ENCODE peak calls at places on chromosomes 11 and 22, in six cellular contexts. One of them, this sample, is unnamed.

GRCh38 chr11:105838668-105839403 is 183.2 kb downstream of the MSANTD4 start:
- DNase-seq in K562: no peak
- DNase-seq in SK-N-SH: no peak
- DNase-seq in GM12878: no peak
- DNase-seq in HCT116: peak
- DNase-seq in HepG2: no peak
- DNase-seq in this sample: no peak

GRCh38 chr22:27776410-27776958 is 25.1 kb downstream of the MN1 start:
- DNase-seq in K562: no peak
- DNase-seq in SK-N-SH: peak
- DNase-seq in GM12878: no peak
- DNase-seq in HCT116: no peak
- DNase-seq in HepG2: no peak
- DNase-seq in this sample: no peak

GRCh38 chr11:78940500-78941225 is 366.0 kb upstream of the NARS2 start:
- DNase-seq in K562: no peak
- DNase-seq in SK-N-SH: no peak
- DNase-seq in GM12878: no peak
- DNase-seq in HCT116: no peak
- DNase-seq in HepG2: peak
- DNase-seq in this sample: no peak

GRCh38 chr11:96306933-96307747 is 35.9 kb downstream of the MAML2 start:
- DNase-seq in K562: peak
- DNase-seq in SK-N-SH: peak
- DNase-seq in GM12878: no peak
- DNase-seq in HCT116: peak
- DNase-seq in HepG2: peak
- DNase-seq in this sample: peak

GRCh38 chr11:7422544-7423331 is 62.6 kb upstream of the OLFML1 start:
- DNase-seq in K562: no peak
- DNase-seq in SK-N-SH: no peak
- DNase-seq in GM12878: no peak
- DNase-seq in HCT116: no peak
- DNase-seq in HepG2: no peak
- DNase-seq in this sample: no peak

GRCh38 chr11:1228183-1228821 is 5.4 kb downstream of the MUC5B start:
- DNase-seq in K562: peak
- DNase-seq in SK-N-SH: peak
- DNase-seq in GM12878: no peak
- DNase-seq in HCT116: no peak
- DNase-seq in HepG2: no peak
- DNase-seq in this sample: no peak

GRCh38 chr11:101127699-101128570 is 1.7 kb downstream of the PGR start:
- DNase-seq in K562: peak
- DNase-seq in SK-N-SH: peak
- DNase-seq in GM12878: no peak
- DNase-seq in HCT116: no peak
- DNase-seq in HepG2: no peak
- DNase-seq in this sample: peak

GRCh38 chr22:50445071-50445879 is 29.6 kb downstream of the SBF1 start:
- DNase-seq in K562: no peak
- DNase-seq in SK-N-SH: peak
- DNase-seq in GM12878: no peak
- DNase-seq in HCT116: no peak
- DNase-seq in HepG2: no peak
- DNase-seq in this sample: no peak

GRCh38 chr22:17579535-17579981 is 16.3 kb downstream of the SLC25A18 start:
- DNase-seq in K562: no peak
- DNase-seq in SK-N-SH: no peak
- DNase-seq in GM12878: no peak
- DNase-seq in HCT116: no peak
- DNase-seq in HepG2: no peak
- DNase-seq in this sample: no peak

GRCh38 chr22:17575681-17576080 is 12.4 kb downstream of the SLC25A18 start:
- DNase-seq in K562: no peak
- DNase-seq in SK-N-SH: no peak
- DNase-seq in GM12878: no peak
- DNase-seq in HCT116: no peak
- DNase-seq in HepG2: no peak
- DNase-seq in this sample: no peak

GRCh38 chr22:17575151-17575550 is 11.9 kb downstream of the SLC25A18 start:
- DNase-seq in K562: no peak
- DNase-seq in SK-N-SH: no peak
- DNase-seq in GM12878: no peak
- DNase-seq in HCT116: no peak
- DNase-seq in HepG2: no peak
- DNase-seq in this sample: no peak

GRCh38 chr22:17578129-17578754 is 14.9 kb downstream of the SLC25A18 start:
- DNase-seq in K562: no peak
- DNase-seq in SK-N-SH: no peak
- DNase-seq in GM12878: no peak
- DNase-seq in HCT116: no peak
- DNase-seq in HepG2: peak
- DNase-seq in this sample: peak

DNA sequence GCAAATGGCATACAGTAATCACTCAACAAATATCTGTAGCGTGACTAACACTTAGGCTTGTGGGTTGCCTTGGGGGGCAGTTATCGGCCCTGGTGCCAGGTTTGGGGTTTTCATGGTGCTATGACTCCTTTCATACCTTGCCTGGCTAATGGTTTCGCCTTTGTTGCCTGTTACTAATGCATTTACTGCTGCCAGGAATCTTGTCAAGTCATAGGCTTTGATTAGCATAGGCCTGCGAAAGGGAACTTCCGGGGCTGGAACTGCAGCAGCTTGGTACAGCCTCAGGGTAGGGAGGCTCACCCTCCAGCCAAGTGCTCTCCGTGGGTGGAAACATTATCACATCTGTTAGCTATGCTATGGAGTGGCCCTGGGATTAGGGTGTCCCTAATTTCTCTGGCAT is 13.2 kb downstream of the SLC25A18 start:
- DNase-seq in K562: peak
- DNase-seq in SK-N-SH: no peak
- DNase-seq in GM12878: no peak
- DNase-seq in HCT116: no peak
- DNase-seq in HepG2: no peak
- DNase-seq in this sample: no peak
- TF ChIP-seq JUND in K562: no peak
- TF ChIP-seq JUND in SK-N-SH: no peak
- TF ChIP-seq JUND in GM12878: no peak
- TF ChIP-seq JUND in HCT116: no peak
- TF ChIP-seq JUND in HepG2: no peak
- TF ChIP-seq JUND in this sample: no peak

GRCh38 chr22:46537221-46537945 is at the start of gene CELSR1:
- DNase-seq in K562: no peak
- DNase-seq in SK-N-SH: peak
- DNase-seq in GM12878: no peak
- DNase-seq in HCT116: no peak
- DNase-seq in HepG2: no peak
- DNase-seq in this sample: peak
- TF ChIP-seq JUND in K562: no peak
- TF ChIP-seq JUND in SK-N-SH: no peak
- TF ChIP-seq JUND in GM12878: no peak
- TF ChIP-seq JUND in HCT116: no peak
- TF ChIP-seq JUND in HepG2: no peak
- TF ChIP-seq JUND in this sample: no peak

GRCh38 chr22:22235564-22235963 is 9.0 kb upstream of the VPREB1 start:
- DNase-seq in K562: peak
- DNase-seq in SK-N-SH: peak
- DNase-seq in GM12878: peak
- DNase-seq in HCT116: no peak
- DNase-seq in HepG2: no peak
- DNase-seq in this sample: no peak
- TF ChIP-seq JUND in K562: no peak
- TF ChIP-seq JUND in SK-N-SH: no peak
- TF ChIP-seq JUND in GM12878: no peak
- TF ChIP-seq JUND in HCT116: no peak
- TF ChIP-seq JUND in HepG2: no peak
- TF ChIP-seq JUND in this sample: no peak

DNA sequence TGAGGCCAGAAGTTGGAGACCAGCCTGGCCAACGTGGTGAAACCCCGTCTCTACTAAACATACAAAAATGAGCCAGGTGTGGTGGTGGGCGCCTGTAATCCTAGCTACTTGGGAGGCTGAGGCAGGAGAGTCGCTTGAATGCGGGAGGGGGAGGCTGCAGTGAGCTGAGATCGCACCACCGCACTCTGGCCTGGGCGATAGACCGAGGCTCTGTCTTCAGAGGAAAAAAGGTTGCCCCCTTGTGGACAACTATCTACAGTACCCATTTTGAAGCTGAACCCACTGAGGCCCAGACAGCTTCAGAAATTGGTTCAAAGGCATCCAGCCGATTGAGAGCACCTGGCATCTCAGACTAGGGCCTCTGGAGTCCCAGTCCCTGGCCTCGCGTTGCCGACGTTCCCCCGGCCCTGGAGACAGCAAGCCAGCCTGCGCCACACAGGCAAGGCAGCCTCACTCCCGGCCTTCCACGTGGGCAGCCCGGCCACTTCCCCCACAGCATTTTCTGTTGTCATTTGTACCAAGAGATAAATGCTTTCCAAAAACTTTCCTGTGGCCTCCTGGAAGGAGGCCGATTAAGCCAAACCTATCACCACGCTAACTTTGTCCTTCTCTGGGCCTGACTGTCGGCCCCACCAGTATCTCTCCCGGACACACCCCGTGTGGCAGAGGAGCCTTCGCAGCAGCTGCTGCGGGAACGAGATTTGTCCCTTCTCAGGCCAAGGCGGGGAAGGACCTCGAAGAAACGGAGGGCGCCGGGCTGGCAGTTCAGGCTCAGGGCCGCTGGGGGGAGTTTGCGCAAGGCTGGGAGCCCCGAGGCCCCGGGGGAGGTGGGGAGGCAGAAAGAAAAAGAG is 82.8 kb downstream of the FLI1 start:
- DNase-seq in K562: peak
- DNase-seq in SK-N-SH: peak
- DNase-seq in GM12878: no peak
- DNase-seq in HCT116: peak
- DNase-seq in HepG2: no peak
- DNase-seq in this sample: peak
- TF ChIP-seq JUND in K562: no peak
- TF ChIP-seq JUND in SK-N-SH: no peak
- TF ChIP-seq JUND in GM12878: no peak
- TF ChIP-seq JUND in HCT116: no peak
- TF ChIP-seq JUND in HepG2: no peak
- TF ChIP-seq JUND in this sample: no peak

GRCh38 chr11:17138562-17138961 is 61.1 kb upstream of the RPS13 start:
- DNase-seq in K562: no peak
- DNase-seq in SK-N-SH: no peak
- DNase-seq in GM12878: no peak
- DNase-seq in HCT116: no peak
- DNase-seq in HepG2: no peak
- DNase-seq in this sample: no peak
- TF ChIP-seq JUND in K562: no peak
- TF ChIP-seq JUND in SK-N-SH: no peak
- TF ChIP-seq JUND in GM12878: no peak
- TF ChIP-seq JUND in HCT116: no peak
- TF ChIP-seq JUND in HepG2: no peak
- TF ChIP-seq JUND in this sample: no peak

This sample was measured in T47D.